ENCODE peak calls at places on chromosomes 1 and 21, in four cellular contexts. One of them, this sample, is unnamed.

GRCh38 chr1:226335653-226336052 is 26.7 kb upstream of the LIN9 start:
- DNase-seq in H54: no peak
- DNase-seq in GM12865: no peak
- DNase-seq in heart left ventricle: no peak
- DNase-seq in this sample: no peak

GRCh38 chr1:63779338-63779819 is 5.6 kb downstream of the ROR1 start:
- DNase-seq in H54: no peak
- DNase-seq in GM12865: no peak
- DNase-seq in heart left ventricle: no peak
- DNase-seq in this sample: peak; percentile 28

GRCh38 chr21:38291875-38292274 is 35.1 kb downstream of the KCNJ15 start:
- DNase-seq in H54: no peak
- DNase-seq in GM12865: no peak
- DNase-seq in heart left ventricle: no peak
- DNase-seq in this sample: no peak

GRCh38 chr1:225651872-225652725 is 824 bp downstream of the ENAH start:
- DNase-seq in H54: no peak
- DNase-seq in GM12865: no peak
- DNase-seq in heart left ventricle: no peak
- DNase-seq in this sample: peak; percentile 41

GRCh38 chr1:12166834-12167492 is at the start of gene TNFRSF1B:
- DNase-seq in H54: no peak
- DNase-seq in GM12865: peak; percentile 84
- DNase-seq in heart left ventricle: peak; percentile 83
- DNase-seq in this sample: no peak

GRCh38 chr1:61053712-61054608 is 28.4 kb upstream of the NFIA start:
- DNase-seq in H54: no peak
- DNase-seq in GM12865: no peak
- DNase-seq in heart left ventricle: peak; percentile 73
- DNase-seq in this sample: no peak

GRCh38 chr1:213369465-213369864 is 318.4 kb downstream of the RPS6KC1 start:
- DNase-seq in H54: no peak
- DNase-seq in GM12865: no peak
- DNase-seq in heart left ventricle: no peak
- DNase-seq in this sample: no peak

GRCh38 chr1:43760745-43761343 is 53.5 kb downstream of the ST3GAL3 start:
- DNase-seq in H54: no peak
- DNase-seq in GM12865: no peak
- DNase-seq in heart left ventricle: no peak
- DNase-seq in this sample: no peak

GRCh38 chr21:45427331-45428271 is 22.6 kb downstream of the COL18A1 start:
- DNase-seq in H54: peak; percentile 100
- DNase-seq in GM12865: no peak
- DNase-seq in heart left ventricle: no peak
- DNase-seq in this sample: peak; percentile 99

GRCh38 chr21:41141031-41141457 is 26.9 kb upstream of the BACE2 start:
- DNase-seq in H54: no peak
- DNase-seq in GM12865: no peak
- DNase-seq in heart left ventricle: no peak
- DNase-seq in this sample: peak; percentile 5

GRCh38 chr1:175124842-175125241 is 57.2 kb downstream of the TNN start:
- DNase-seq in H54: no peak
- DNase-seq in GM12865: no peak
- DNase-seq in heart left ventricle: no peak
- DNase-seq in this sample: no peak

GRCh38 chr1:43994794-43995790 is 3.7 kb downstream of the CCDC24 start:
- DNase-seq in H54: peak; percentile 56
- DNase-seq in GM12865: peak; percentile 53
- DNase-seq in heart left ventricle: no peak
- DNase-seq in this sample: peak; percentile 47

GRCh38 chr1:239126881-239127280 is 259.5 kb upstream of the CHRM3 start:
- DNase-seq in H54: no peak
- DNase-seq in GM12865: no peak
- DNase-seq in heart left ventricle: no peak
- DNase-seq in this sample: peak; percentile 2

GRCh38 chr1:18972531-18972930 is 16.1 kb upstream of the IFFO2 start:
- DNase-seq in H54: no peak
- DNase-seq in GM12865: no peak
- DNase-seq in heart left ventricle: no peak
- DNase-seq in this sample: peak; percentile 55

GRCh38 chr1:108901106-108901505 is 24.3 kb downstream of the GPSM2 start:
- DNase-seq in H54: no peak
- DNase-seq in GM12865: no peak
- DNase-seq in heart left ventricle: no peak
- DNase-seq in this sample: no peak

GRCh38 chr21:15293251-15293650 is 228.5 kb upstream of the NRIP1 start:
- DNase-seq in H54: peak; percentile 40
- DNase-seq in GM12865: no peak
- DNase-seq in heart left ventricle: no peak
- DNase-seq in this sample: peak; percentile 87

GRCh38 chr1:30743584-30744059 is 14.0 kb downstream of the LAPTM5 start:
- DNase-seq in H54: no peak
- DNase-seq in GM12865: peak; percentile 93
- DNase-seq in heart left ventricle: no peak
- DNase-seq in this sample: no peak